ENCODE peak calls at places on chromosomes 5 and 9, in four cellular contexts. B is CD8-positive, alpha-beta T cell; F is uterus; Y is lung. A is an unnamed sample.

GRCh38 chr9:6645153-6646027 is at the start of gene GLDC:
- DNase-seq in B (peak), F (peak), Y (peak), A (peak)

GRCh38 chr9:135719472-135719871 is 17.5 kb downstream of the KCNT1 start:
- DNase-seq in B (no peak), F (no peak), Y (no peak), A (no peak)

GRCh38 chr5:151020304-151021031 is at the start of gene GPX3:
- DNase-seq in B (peak), F (peak), Y (peak), A (no peak)

GRCh38 chr5:30287890-30288289 is 905.6 kb upstream of the CDH6 start:
- DNase-seq in B (no peak), F (no peak), Y (no peak), A (no peak)

GRCh38 chr5:125501396-125501795 is 755.0 kb upstream of the ZNF608 start:
- DNase-seq in B (no peak), F (no peak), Y (no peak), A (no peak)

GRCh38 chr9:99134893-99135341 is 30.0 kb downstream of the TGFBR1 start:
- DNase-seq in B (no peak), F (no peak), Y (no peak), A (peak)

GRCh38 chr5:83474986-83475385 is 3.4 kb downstream of the VCAN start:
- DNase-seq in B (no peak), F (no peak), Y (no peak), A (no peak)

GRCh38 chr5:111853748-111854147 is 96.8 kb upstream of the NREP start:
- DNase-seq in B (no peak), F (no peak), Y (no peak), A (no peak)

GRCh38 chr9:14179449-14179848 is 134.5 kb downstream of the NFIB start:
- DNase-seq in B (no peak), F (no peak), Y (no peak), A (no peak)

GRCh38 chr5:90894866-90895420 is 336.3 kb downstream of the ADGRV1 start:
- DNase-seq in B (no peak), F (no peak), Y (no peak), A (no peak)

GRCh38 chr5:137218896-137219295 is 280.2 kb downstream of the SPOCK1 start:
- DNase-seq in B (no peak), F (no peak), Y (no peak), A (no peak)

GRCh38 chr5:10519729-10520128 is 44.1 kb upstream of the ANKRD33B start:
- DNase-seq in B (no peak), F (no peak), Y (no peak), A (no peak)

DNA sequence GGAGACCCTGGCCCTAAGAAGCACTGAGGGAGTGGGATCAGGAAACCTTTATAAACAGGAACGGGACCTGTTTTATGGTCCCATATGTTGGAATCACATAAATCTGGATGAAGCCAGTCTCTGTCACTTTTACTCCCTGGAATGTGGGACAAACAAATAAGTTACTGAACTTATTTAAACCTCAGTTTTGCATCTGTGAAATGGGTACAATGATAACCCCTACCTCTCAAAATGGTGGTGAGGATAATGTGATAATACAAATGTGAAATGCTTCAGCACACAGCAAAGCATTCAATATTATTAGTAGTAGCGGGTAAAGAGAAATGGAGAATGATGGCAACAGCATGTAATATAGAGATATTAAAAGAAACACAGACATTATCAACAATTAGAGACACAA is 298.9 kb downstream of the ZSWIM6 start:
- DNase-seq in B (no peak), F (no peak), Y (no peak), A (no peak)
- H3K4me3 ChIP-seq in B (no peak), F (no peak), Y (no peak), A (no peak)

GRCh38 chr5:3827624-3828023 is 232.0 kb downstream of the IRX1 start:
- DNase-seq in B (no peak), F (no peak), Y (no peak), A (no peak)

GRCh38 chr5:3825888-3826465 is 230.3 kb downstream of the IRX1 start:
- DNase-seq in B (no peak), F (no peak), Y (no peak), A (no peak)

GRCh38 chr5:3833566-3833965 is 237.9 kb downstream of the IRX1 start:
- DNase-seq in B (no peak), F (no peak), Y (no peak), A (no peak)

DNA sequence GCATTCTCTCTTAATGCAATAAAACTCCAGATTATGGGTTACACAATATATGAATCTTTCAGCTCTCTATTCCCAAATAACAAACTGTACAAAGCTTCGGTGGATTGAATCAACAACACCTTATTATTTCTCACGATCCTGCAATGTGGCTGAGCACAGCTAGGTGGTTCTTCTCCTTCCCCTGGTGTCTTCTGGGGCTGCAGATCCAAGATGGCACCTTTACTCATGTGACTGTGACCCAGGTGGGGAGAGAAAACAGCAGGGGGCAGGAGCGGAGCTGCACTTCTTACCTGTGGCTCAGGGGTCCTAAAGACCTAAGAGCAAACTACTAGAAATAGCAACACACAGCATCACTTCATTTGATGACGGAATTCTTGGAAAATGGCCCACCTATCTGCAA is 233.1 kb downstream of the IRX1 start:
- DNase-seq in B (no peak), F (no peak), Y (no peak), A (no peak)
- TF ChIP-seq CTCF in B (no peak), F (no peak), Y (no peak), A (no peak)

GRCh38 chr5:117455236-117456233 is 880.9 kb upstream of the SEMA6A start:
- DNase-seq in B (no peak), F (no peak), Y (no peak), A (no peak)
- H3K4me3 ChIP-seq in B (peak), F (no peak), Y (no peak), A (no peak)

GRCh38 chr9:26331223-26331622 is 561.4 kb downstream of the CAAP1 start:
- DNase-seq in B (no peak), F (no peak), Y (no peak), A (no peak)

GRCh38 chr9:26329974-26330373 is 562.6 kb downstream of the CAAP1 start:
- DNase-seq in B (no peak), F (no peak), Y (no peak), A (no peak)

GRCh38 chr9:26321935-26322334 is 570.7 kb downstream of the CAAP1 start:
- DNase-seq in B (no peak), F (no peak), Y (no peak), A (no peak)

GRCh38 chr9:26324787-26325186 is 567.8 kb downstream of the CAAP1 start:
- DNase-seq in B (no peak), F (no peak), Y (no peak), A (no peak)

DNA sequence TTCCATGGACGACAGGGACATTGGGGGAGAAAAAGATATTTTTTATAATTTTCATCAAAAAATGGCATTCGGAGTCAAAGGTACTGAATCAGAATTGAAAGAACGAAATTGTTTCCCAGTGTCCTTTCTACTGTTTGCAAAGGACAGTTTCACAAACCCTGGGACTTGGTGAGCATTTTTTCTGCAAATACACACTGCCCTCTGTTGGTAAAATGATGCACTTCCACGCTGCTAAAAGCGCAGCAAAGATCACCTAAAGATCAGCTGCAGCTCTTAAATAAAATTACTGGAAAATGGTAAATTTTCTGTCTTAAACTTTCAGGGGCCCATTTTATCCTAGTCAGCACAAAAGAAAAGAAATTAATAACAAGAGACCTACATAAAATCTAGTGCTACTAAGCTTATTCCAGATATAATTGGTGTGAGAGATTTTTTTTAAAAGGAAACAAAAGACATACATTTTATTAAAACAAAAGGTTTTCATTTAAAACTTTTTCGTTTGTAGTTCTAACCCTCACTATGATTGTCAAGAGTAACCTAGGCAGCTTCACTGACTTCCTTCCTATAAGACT is 566.0 kb downstream of the CAAP1 start:
- DNase-seq in B (no peak), F (peak), Y (no peak), A (peak)
- TF ChIP-seq CTCF in B (no peak), F (peak), Y (peak), A (peak)

DNA sequence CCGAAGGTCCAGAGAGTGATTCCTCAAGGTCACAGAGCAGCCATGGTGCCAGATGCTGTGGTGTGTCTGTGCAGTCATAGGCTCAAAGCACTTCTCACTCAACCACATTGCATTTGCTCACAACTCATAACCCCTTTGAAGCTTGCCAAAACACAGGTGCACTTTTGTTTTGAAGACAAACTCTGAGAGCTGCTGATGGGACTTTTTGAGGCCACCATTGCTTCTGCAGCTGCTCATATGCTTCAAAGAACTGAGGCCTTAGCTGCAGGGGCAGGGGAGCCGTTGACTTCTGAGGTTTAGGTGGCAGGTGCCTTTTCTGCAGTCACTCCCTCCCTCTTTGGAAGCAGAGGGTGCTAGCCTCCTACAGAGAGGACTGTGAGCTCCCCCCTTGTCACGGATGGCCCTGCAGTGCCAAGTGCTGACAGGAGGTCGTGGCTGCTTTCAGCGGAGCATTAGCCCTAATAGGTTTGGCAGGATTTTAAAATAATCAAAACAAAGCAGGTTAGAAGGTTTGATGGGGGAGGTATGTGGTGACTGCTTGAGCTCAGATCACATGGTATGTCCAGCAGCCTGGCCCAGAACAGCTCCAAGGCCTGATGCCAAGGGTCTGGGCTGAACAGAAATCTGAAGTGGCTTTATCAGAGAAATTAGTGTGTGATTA is 232.1 kb downstream of the MAN2A1 start:
- DNase-seq in B (peak), F (no peak), Y (peak), A (no peak)
- H3K4me3 ChIP-seq in B (peak), F (no peak), Y (no peak), A (no peak)

DNA sequence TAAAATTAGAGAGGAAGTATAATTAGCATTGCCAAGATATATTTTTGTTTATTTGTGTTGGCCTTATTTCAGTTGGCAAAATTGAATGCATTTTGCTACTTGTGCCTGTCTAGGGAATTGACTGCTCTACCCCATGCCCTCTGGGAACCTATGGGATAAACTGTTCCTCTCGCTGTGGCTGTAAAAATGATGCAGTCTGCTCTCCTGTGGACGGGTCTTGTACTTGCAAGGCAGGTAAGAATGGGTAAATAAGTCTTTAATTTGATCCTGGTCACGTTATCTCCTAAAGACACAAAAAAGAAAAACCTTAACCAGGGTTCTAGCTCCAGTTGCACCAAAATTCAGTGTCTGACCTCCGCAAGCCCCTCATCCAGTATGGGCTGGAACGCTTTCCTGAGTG is 98.4 kb upstream of the PRRC1 start:
- DNase-seq in B (no peak), F (no peak), Y (no peak), A (no peak)
- TF ChIP-seq CTCF in B (no peak), F (no peak), Y (no peak), A (no peak)

GRCh38 chr9:109767404-109767803 is 12.6 kb upstream of the PALM2AKAP2 start:
- DNase-seq in B (no peak), F (no peak), Y (no peak), A (no peak)

GRCh38 chr9:109769250-109769649 is 10.7 kb upstream of the PALM2AKAP2 start:
- DNase-seq in B (no peak), F (no peak), Y (no peak), A (no peak)

GRCh38 chr9:109765821-109766220 is 14.2 kb upstream of the PALM2AKAP2 start:
- DNase-seq in B (no peak), F (no peak), Y (no peak), A (no peak)

GRCh38 chr9:109766351-109766750 is 13.6 kb upstream of the PALM2AKAP2 start:
- DNase-seq in B (no peak), F (no peak), Y (no peak), A (no peak)

DNA sequence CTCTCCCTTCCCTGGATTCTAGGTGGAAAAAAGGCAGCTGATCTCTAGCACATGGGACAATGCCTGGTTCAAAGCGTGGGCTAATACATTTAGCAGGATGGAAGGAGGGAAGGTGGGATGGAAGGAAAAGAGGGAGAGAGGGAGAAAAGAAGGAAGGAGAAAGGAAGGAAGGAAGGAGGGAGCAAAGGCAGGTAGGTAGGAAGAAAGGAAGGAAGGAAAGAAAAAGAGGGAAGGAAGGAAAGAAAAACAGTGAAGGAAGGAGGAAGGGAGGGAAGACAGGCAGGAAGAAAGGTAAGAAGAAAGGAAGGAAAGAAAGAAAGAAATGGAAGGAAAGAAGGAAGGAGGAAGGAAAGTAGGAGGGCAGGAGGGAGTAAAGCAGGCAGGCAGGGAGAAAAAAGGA is 12.2 kb upstream of the PALM2AKAP2 start:
- DNase-seq in B (no peak), F (no peak), Y (no peak), A (no peak)
- H3K4me3 ChIP-seq in B (no peak), F (no peak), Y (no peak), A (no peak)

GRCh38 chr5:171845040-171845439 is 59.4 kb downstream of the SMIM23 start:
- DNase-seq in B (no peak), F (no peak), Y (no peak), A (no peak)

GRCh38 chr5:171848487-171848886 is 62.9 kb downstream of the SMIM23 start:
- DNase-seq in B (peak), F (no peak), Y (no peak), A (no peak)

GRCh38 chr5:171848006-171848405 is 62.4 kb downstream of the SMIM23 start:
- DNase-seq in B (peak), F (no peak), Y (no peak), A (no peak)

GRCh38 chr5:171847026-171847425 is 61.4 kb downstream of the SMIM23 start:
- DNase-seq in B (no peak), F (no peak), Y (no peak), A (no peak)

GRCh38 chr5:171845857-171846785 is 60.5 kb downstream of the SMIM23 start:
- DNase-seq in B (peak), F (no peak), Y (no peak), A (no peak)
- TF ChIP-seq CTCF in B (no peak), F (no peak), Y (no peak), A (no peak)

GRCh38 chr5:173330151-173330855 is 2.1 kb upstream of the STC2 start:
- DNase-seq in B (no peak), F (no peak), Y (no peak), A (no peak)
- H3K4me3 ChIP-seq in B (no peak), F (no peak), Y (no peak), A (peak)